ENCODE peak calls at places on chromosomes 12 and 14, in four cellular contexts. R is A673, N is RWPE1, Q is stomach. I is an unnamed sample.

GRCh38 chr14:51533877-51534553 is 117.7 kb upstream of the FRMD6 start:
- DNase-seq in R (no peak), N (no peak), Q (no peak), I (no peak)

GRCh38 chr12:1448321-1448720 is 146.1 kb downstream of the FBXL14 start:
- DNase-seq in R (no peak), N (no peak), Q (no peak), I (no peak)

GRCh38 chr12:31041033-31041564 is 32.6 kb upstream of the DDX11 start:
- DNase-seq in R (no peak), N (no peak), Q (no peak), I (no peak)

GRCh38 chr14:55697358-55697985 is 117.5 kb downstream of the KTN1 start:
- DNase-seq in R (no peak), N (no peak), Q (no peak), I (peak; percentile 70)

GRCh38 chr12:67382206-67382871 is 113.2 kb downstream of the CAND1 start:
- DNase-seq in R (no peak), N (no peak), Q (no peak), I (no peak)

GRCh38 chr14:92490239-92490959 is 23.2 kb upstream of the RIN3 start:
- DNase-seq in R (no peak), N (no peak), Q (no peak), I (no peak)

GRCh38 chr14:100871234-100872186 is 32.0 kb downstream of the RTL1 start:
- DNase-seq in R (peak; percentile 74), N (peak; percentile 7), Q (no peak), I (no peak)

GRCh38 chr12:793037-793436 is 40.7 kb downstream of the WNK1 start:
- DNase-seq in R (no peak), N (no peak), Q (no peak), I (no peak)

GRCh38 chr12:41345071-41345470 is 157.0 kb downstream of the PDZRN4 start:
- DNase-seq in R (peak; percentile 3), N (no peak), Q (no peak), I (no peak)

GRCh38 chr12:25056011-25056410 is 107.1 kb upstream of the BCAT1 start:
- DNase-seq in R (no peak), N (no peak), Q (no peak), I (no peak)

GRCh38 chr12:132783917-132784531 is 22.4 kb upstream of the ANKLE2 start:
- DNase-seq in R (no peak), N (no peak), Q (no peak), I (no peak)

GRCh38 chr14:36767603-36768281 is 106.1 kb downstream of the PAX9 start:
- DNase-seq in R (peak; percentile 60), N (peak; percentile 77), Q (no peak), I (no peak)

GRCh38 chr14:36768638-36769337 is 107.1 kb downstream of the PAX9 start:
- DNase-seq in R (no peak), N (no peak), Q (no peak), I (no peak)

GRCh38 chr14:36771256-36771655 is 109.6 kb downstream of the PAX9 start:
- DNase-seq in R (no peak), N (no peak), Q (no peak), I (peak; percentile 23)

DNA sequence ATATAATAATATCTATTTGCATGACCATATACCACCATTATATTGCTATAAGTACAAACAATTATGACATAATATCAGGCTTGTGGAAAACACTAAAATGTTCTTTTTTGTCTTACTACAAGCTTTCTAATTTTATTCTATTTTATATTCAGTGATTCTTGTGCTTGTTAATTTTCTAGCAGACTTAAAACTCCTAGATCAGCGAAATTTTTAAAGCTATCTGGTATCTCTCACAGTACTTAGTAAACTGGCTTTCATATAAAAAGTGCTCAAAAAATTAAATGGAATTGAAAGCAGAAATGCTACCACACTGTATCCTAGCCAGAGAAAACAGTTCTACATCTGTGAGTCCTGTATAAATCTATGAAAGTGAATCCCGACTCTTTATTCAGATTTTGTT is 105.3 kb downstream of the PAX9 start:
- DNase-seq in R (no peak), N (no peak), Q (no peak), I (no peak)
- H3K27ac ChIP-seq in R (peak overlapping the region; percentile 54), N (no peak overlapping the region), Q (no peak overlapping the region), I (no peak overlapping the region)

GRCh38 chr12:57895337-57896138 is 45.8 kb upstream of the ATP23 start:
- DNase-seq in R (no peak), N (no peak), Q (no peak), I (no peak)

GRCh38 chr12:57898308-57898970 is 42.9 kb upstream of the ATP23 start:
- DNase-seq in R (no peak), N (no peak), Q (no peak), I (no peak)

GRCh38 chr12:57896139-57896436 is 45.3 kb upstream of the ATP23 start:
- DNase-seq in R (peak; percentile 83), N (no peak), Q (no peak), I (no peak)

GRCh38 chr12:57897296-57897974 is 43.9 kb upstream of the ATP23 start:
- DNase-seq in R (no peak), N (no peak), Q (no peak), I (no peak)

DNA sequence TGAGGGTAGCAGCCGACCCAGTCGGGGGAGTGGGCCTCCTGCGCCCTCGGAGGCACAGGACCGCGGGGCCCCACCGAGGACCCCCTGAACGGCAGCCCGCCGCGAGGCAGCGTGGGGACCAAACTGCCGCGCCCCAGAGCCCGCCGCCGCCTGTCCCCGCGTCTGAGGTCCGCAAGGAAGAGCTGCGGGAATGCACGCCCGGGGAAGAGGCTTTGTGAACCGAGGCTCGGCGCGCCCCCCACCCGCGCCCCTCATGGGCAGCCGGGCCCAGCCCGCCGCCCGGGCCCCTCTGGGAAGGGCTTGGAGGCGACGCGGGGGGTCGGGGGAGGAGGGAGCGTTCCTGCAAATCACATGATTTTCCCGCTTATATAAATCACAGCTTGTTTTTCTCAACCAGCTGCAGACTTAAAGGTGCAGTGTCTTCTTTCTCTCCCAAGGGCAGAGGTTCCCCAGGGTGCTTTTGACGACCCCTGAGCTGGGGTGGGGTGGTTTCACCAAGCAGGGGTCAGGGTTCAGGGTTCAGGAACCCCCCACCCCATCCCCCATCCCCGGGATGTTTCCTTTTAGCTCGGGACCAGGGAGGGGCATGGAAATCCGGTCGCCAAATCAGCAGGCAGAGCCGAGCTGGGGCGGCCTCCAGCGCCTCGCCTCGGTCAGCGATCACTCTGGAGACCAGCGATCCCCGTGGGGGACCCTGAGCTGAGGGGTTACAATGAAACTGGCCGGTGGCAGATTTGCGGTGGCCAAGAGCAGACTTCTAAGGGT is 44.7 kb upstream of the ATP23 start:
- DNase-seq in R (peak; percentile 86), N (peak; percentile 26), Q (peak; percentile 61), I (peak; percentile 82)
- H3K27ac ChIP-seq in R (peak overlapping the region; percentile 97), N (peak overlapping the region; percentile 93), Q (peak overlapping the region; percentile 79), I (peak overlapping the region; percentile 86)

GRCh38 chr12:56751712-56752598 is at the start of gene PRIM1:
- DNase-seq in R (peak; percentile 92), N (peak; percentile 93), Q (peak; percentile 86), I (peak; percentile 91)
- H3K27ac ChIP-seq in R (peak within 1 kb of the TSS; percentile 90), N (peak within 1 kb of the TSS; percentile 85), Q (peak within 1 kb of the TSS; percentile 89), I (peak within 1 kb of the TSS; percentile 52)

DNA sequence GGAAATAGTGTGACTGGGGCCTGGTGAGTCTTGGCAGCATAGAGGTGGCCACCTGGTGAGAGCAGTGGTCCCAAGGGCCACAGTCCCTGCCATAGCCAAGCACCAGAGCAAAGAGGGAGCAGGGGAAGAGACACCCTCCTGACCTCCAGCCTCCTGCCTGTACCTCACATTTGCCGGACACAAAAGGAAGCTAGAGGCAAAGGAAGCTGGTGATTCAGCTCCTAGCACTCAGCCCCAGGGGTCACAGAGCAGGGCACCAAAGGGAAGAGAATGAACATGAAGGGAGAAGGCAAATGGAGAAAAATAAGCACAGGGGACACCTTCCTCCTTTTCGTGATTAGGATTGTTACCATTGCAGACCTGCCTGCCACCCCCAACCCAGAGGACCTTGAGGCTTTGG is 216.8 kb downstream of the ZFP36L1 start:
- DNase-seq in R (no peak), N (no peak), Q (no peak), I (no peak)
- H3K27ac ChIP-seq in R (no peak overlapping the region), N (peak overlapping the region; percentile 89), Q (no peak overlapping the region), I (no peak overlapping the region)

DNA sequence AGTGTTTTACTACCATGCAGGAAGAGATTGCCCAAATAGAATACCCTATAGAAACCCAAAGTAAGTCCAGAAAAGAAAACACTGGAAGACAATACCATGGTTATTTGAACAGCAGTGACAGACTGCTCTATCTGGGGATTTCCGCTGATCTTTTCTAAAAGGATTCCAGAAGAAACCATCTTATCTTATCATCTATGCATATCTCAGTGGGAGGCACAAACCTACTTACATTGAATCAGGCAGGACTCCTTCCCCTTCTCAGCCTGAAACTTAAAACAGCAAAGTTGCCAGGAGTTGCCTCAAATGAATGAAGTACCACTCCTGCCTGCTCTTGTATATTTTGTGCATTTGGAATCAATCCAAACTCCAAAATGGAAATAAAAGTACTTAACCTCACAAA is 56.7 kb upstream of the NR2C1 start:
- DNase-seq in R (peak; percentile 64), N (no peak), Q (no peak), I (no peak)
- H3K27ac ChIP-seq in R (no peak overlapping the region), N (no peak overlapping the region), Q (no peak overlapping the region), I (no peak overlapping the region)

GRCh38 chr14:104821229-104821945 is 20.5 kb downstream of the ZBTB42 start:
- DNase-seq in R (no peak), N (no peak), Q (no peak), I (peak; percentile 1)
- H3K27ac ChIP-seq in R (no peak overlapping the region), N (peak overlapping the region; percentile 60), Q (peak overlapping the region; percentile 11), I (no peak overlapping the region)

GRCh38 chr14:65308536-65308935 is 104.0 kb upstream of the FUT8 start:
- DNase-seq in R (no peak), N (no peak), Q (no peak), I (no peak)

GRCh38 chr14:65310568-65310967 is 102.0 kb upstream of the FUT8 start:
- DNase-seq in R (no peak), N (no peak), Q (no peak), I (no peak)

GRCh38 chr14:65312859-65313258 is 99.7 kb upstream of the FUT8 start:
- DNase-seq in R (peak; percentile 14), N (no peak), Q (no peak), I (no peak)
- H3K27ac ChIP-seq in R (no peak overlapping the region), N (no peak overlapping the region), Q (no peak overlapping the region), I (no peak overlapping the region)

GRCh38 chr12:51437471-51437870 is 12.8 kb downstream of the SLC4A8 start:
- DNase-seq in R (no peak), N (no peak), Q (no peak), I (no peak)

GRCh38 chr12:51441583-51441982 is 17.0 kb downstream of the SLC4A8 start:
- DNase-seq in R (no peak), N (no peak), Q (no peak), I (peak; percentile 10)

GRCh38 chr12:51443573-51443972 is 18.9 kb downstream of the SLC4A8 start:
- DNase-seq in R (no peak), N (no peak), Q (no peak), I (peak; percentile 19)

GRCh38 chr12:51439330-51439729 is 14.7 kb downstream of the SLC4A8 start:
- DNase-seq in R (no peak), N (no peak), Q (no peak), I (no peak)

GRCh38 chr12:51442324-51442723 is 17.7 kb downstream of the SLC4A8 start:
- DNase-seq in R (no peak), N (no peak), Q (no peak), I (peak; percentile 49)
- H3K27ac ChIP-seq in R (no peak overlapping the region), N (no peak overlapping the region), Q (no peak overlapping the region), I (peak overlapping the region; percentile 21)

GRCh38 chr14:59352951-59353350 is 112.2 kb downstream of the GPR135 start:
- DNase-seq in R (no peak), N (no peak), Q (no peak), I (no peak)
- H3K27ac ChIP-seq in R (no peak overlapping the region), N (no peak overlapping the region), Q (no peak overlapping the region), I (no peak overlapping the region)